ENCODE peak calls at places on chromosomes 16 and 17, in nine cellular contexts. One of them, this sample, is unnamed.

GRCh38 chr16:9138731-9139501 is 47.5 kb downstream of the HAPSTR1 start:
- DNase-seq in HCT116: peak
- DNase-seq in adipocyte: peak
- DNase-seq in trophoblast cell: peak
- DNase-seq in fibroblast of lung: peak
- DNase-seq in mesendoderm: peak
- DNase-seq in GM12878: no peak
- DNase-seq in DND-41: peak
- DNase-seq in astrocyte: no peak
- DNase-seq in this sample: peak

GRCh38 chr16:49638696-49639629 is 216.9 kb downstream of the ZNF423 start:
- DNase-seq in HCT116: no peak
- DNase-seq in adipocyte: peak
- DNase-seq in trophoblast cell: no peak
- DNase-seq in fibroblast of lung: peak
- DNase-seq in mesendoderm: no peak
- DNase-seq in GM12878: no peak
- DNase-seq in DND-41: no peak
- DNase-seq in astrocyte: no peak
- DNase-seq in this sample: no peak

GRCh38 chr17:81394831-81395599 is at the start of gene BAHCC1:
- DNase-seq in HCT116: peak
- DNase-seq in adipocyte: peak
- DNase-seq in trophoblast cell: peak
- DNase-seq in fibroblast of lung: peak
- DNase-seq in mesendoderm: peak
- DNase-seq in GM12878: no peak
- DNase-seq in DND-41: peak
- DNase-seq in astrocyte: peak
- DNase-seq in this sample: peak

GRCh38 chr16:84239910-84240309 is at the start of gene KCNG4:
- DNase-seq in HCT116: no peak
- DNase-seq in adipocyte: no peak
- DNase-seq in trophoblast cell: no peak
- DNase-seq in fibroblast of lung: no peak
- DNase-seq in mesendoderm: no peak
- DNase-seq in GM12878: no peak
- DNase-seq in DND-41: no peak
- DNase-seq in astrocyte: no peak
- DNase-seq in this sample: no peak

GRCh38 chr16:21610766-21611165 is 11.4 kb downstream of the METTL9 start:
- DNase-seq in HCT116: no peak
- DNase-seq in adipocyte: no peak
- DNase-seq in trophoblast cell: no peak
- DNase-seq in fibroblast of lung: no peak
- DNase-seq in mesendoderm: no peak
- DNase-seq in GM12878: no peak
- DNase-seq in DND-41: no peak
- DNase-seq in astrocyte: no peak
- DNase-seq in this sample: no peak

GRCh38 chr16:52492789-52493357 is 54.1 kb downstream of the TOX3 start:
- DNase-seq in HCT116: no peak
- DNase-seq in adipocyte: no peak
- DNase-seq in trophoblast cell: no peak
- DNase-seq in fibroblast of lung: no peak
- DNase-seq in mesendoderm: no peak
- DNase-seq in GM12878: peak
- DNase-seq in DND-41: no peak
- DNase-seq in astrocyte: no peak
- DNase-seq in this sample: peak

GRCh38 chr17:1505586-1505985 is 10.8 kb downstream of the INPP5K start:
- DNase-seq in HCT116: no peak
- DNase-seq in adipocyte: no peak
- DNase-seq in trophoblast cell: no peak
- DNase-seq in fibroblast of lung: no peak
- DNase-seq in mesendoderm: no peak
- DNase-seq in GM12878: no peak
- DNase-seq in DND-41: no peak
- DNase-seq in astrocyte: no peak
- DNase-seq in this sample: no peak

GRCh38 chr17:31820691-31821435 is 38.2 kb downstream of the COPRS start:
- DNase-seq in HCT116: no peak
- DNase-seq in adipocyte: no peak
- DNase-seq in trophoblast cell: no peak
- DNase-seq in fibroblast of lung: no peak
- DNase-seq in mesendoderm: no peak
- DNase-seq in GM12878: no peak
- DNase-seq in DND-41: no peak
- DNase-seq in astrocyte: no peak
- DNase-seq in this sample: no peak

GRCh38 chr17:56305017-56305416 is 151.7 kb downstream of the ANKFN1 start:
- DNase-seq in HCT116: no peak
- DNase-seq in adipocyte: no peak
- DNase-seq in trophoblast cell: no peak
- DNase-seq in fibroblast of lung: no peak
- DNase-seq in mesendoderm: no peak
- DNase-seq in GM12878: no peak
- DNase-seq in DND-41: peak
- DNase-seq in astrocyte: no peak
- DNase-seq in this sample: no peak

GRCh38 chr16:69660166-69660565 is 66.2 kb downstream of the NQO1 start:
- DNase-seq in HCT116: no peak
- DNase-seq in adipocyte: no peak
- DNase-seq in trophoblast cell: no peak
- DNase-seq in fibroblast of lung: no peak
- DNase-seq in mesendoderm: no peak
- DNase-seq in GM12878: no peak
- DNase-seq in DND-41: no peak
- DNase-seq in astrocyte: no peak
- DNase-seq in this sample: no peak

GRCh38 chr17:79027925-79028491 is 4.0 kb downstream of the C1QTNF1 start:
- DNase-seq in HCT116: no peak
- DNase-seq in adipocyte: peak
- DNase-seq in trophoblast cell: no peak
- DNase-seq in fibroblast of lung: peak
- DNase-seq in mesendoderm: no peak
- DNase-seq in GM12878: no peak
- DNase-seq in DND-41: no peak
- DNase-seq in astrocyte: no peak
- DNase-seq in this sample: no peak

GRCh38 chr17:41863074-41863843 is 2.0 kb downstream of the KLHL11 start:
- DNase-seq in HCT116: no peak
- DNase-seq in adipocyte: no peak
- DNase-seq in trophoblast cell: no peak
- DNase-seq in fibroblast of lung: no peak
- DNase-seq in mesendoderm: no peak
- DNase-seq in GM12878: no peak
- DNase-seq in DND-41: peak
- DNase-seq in astrocyte: no peak
- DNase-seq in this sample: no peak

GRCh38 chr16:11011326-11011725 is 67.0 kb downstream of the CLEC16A start:
- DNase-seq in HCT116: no peak
- DNase-seq in adipocyte: no peak
- DNase-seq in trophoblast cell: no peak
- DNase-seq in fibroblast of lung: no peak
- DNase-seq in mesendoderm: no peak
- DNase-seq in GM12878: no peak
- DNase-seq in DND-41: no peak
- DNase-seq in astrocyte: no peak
- DNase-seq in this sample: no peak

GRCh38 chr17:42518046-42518754 is 17.8 kb upstream of the NAGLU start:
- DNase-seq in HCT116: peak
- DNase-seq in adipocyte: peak
- DNase-seq in trophoblast cell: peak
- DNase-seq in fibroblast of lung: peak
- DNase-seq in mesendoderm: no peak
- DNase-seq in GM12878: no peak
- DNase-seq in DND-41: no peak
- DNase-seq in astrocyte: peak
- DNase-seq in this sample: peak

GRCh38 chr16:53518550-53519416 is 15.8 kb upstream of the AKTIP start:
- DNase-seq in HCT116: no peak
- DNase-seq in adipocyte: peak
- DNase-seq in trophoblast cell: no peak
- DNase-seq in fibroblast of lung: no peak
- DNase-seq in mesendoderm: no peak
- DNase-seq in GM12878: peak
- DNase-seq in DND-41: peak
- DNase-seq in astrocyte: peak
- DNase-seq in this sample: peak

GRCh38 chr16:17845031-17845430 is 374.3 kb upstream of the XYLT1 start:
- DNase-seq in HCT116: no peak
- DNase-seq in adipocyte: no peak
- DNase-seq in trophoblast cell: no peak
- DNase-seq in fibroblast of lung: no peak
- DNase-seq in mesendoderm: no peak
- DNase-seq in GM12878: no peak
- DNase-seq in DND-41: no peak
- DNase-seq in astrocyte: no peak
- DNase-seq in this sample: no peak

GRCh38 chr17:13601317-13601775 is 383 bp downstream of the HS3ST3A1 start:
- DNase-seq in HCT116: no peak
- DNase-seq in adipocyte: peak
- DNase-seq in trophoblast cell: no peak
- DNase-seq in fibroblast of lung: peak
- DNase-seq in mesendoderm: no peak
- DNase-seq in GM12878: no peak
- DNase-seq in DND-41: no peak
- DNase-seq in astrocyte: no peak
- DNase-seq in this sample: no peak

GRCh38 chr16:85423186-85423550 is 190.0 kb upstream of the GSE1 start:
- DNase-seq in HCT116: no peak
- DNase-seq in adipocyte: no peak
- DNase-seq in trophoblast cell: no peak
- DNase-seq in fibroblast of lung: no peak
- DNase-seq in mesendoderm: no peak
- DNase-seq in GM12878: no peak
- DNase-seq in DND-41: peak
- DNase-seq in astrocyte: no peak
- DNase-seq in this sample: no peak

GRCh38 chr17:76446449-76447231 is 6.3 kb downstream of the UBE2O start:
- DNase-seq in HCT116: peak
- DNase-seq in adipocyte: peak
- DNase-seq in trophoblast cell: peak
- DNase-seq in fibroblast of lung: peak
- DNase-seq in mesendoderm: peak
- DNase-seq in GM12878: no peak
- DNase-seq in DND-41: no peak
- DNase-seq in astrocyte: peak
- DNase-seq in this sample: no peak

GRCh38 chr17:43645765-43646481 is 15.8 kb downstream of the MEOX1 start:
- DNase-seq in HCT116: no peak
- DNase-seq in adipocyte: peak
- DNase-seq in trophoblast cell: no peak
- DNase-seq in fibroblast of lung: peak
- DNase-seq in mesendoderm: no peak
- DNase-seq in GM12878: no peak
- DNase-seq in DND-41: no peak
- DNase-seq in astrocyte: no peak
- DNase-seq in this sample: peak
- H3K9ac ChIP-seq in HCT116: no peak
- H3K9ac ChIP-seq in adipocyte: peak
- H3K9ac ChIP-seq in trophoblast cell: peak
- H3K9ac ChIP-seq in fibroblast of lung: peak
- H3K9ac ChIP-seq in mesendoderm: peak
- H3K9ac ChIP-seq in GM12878: no peak
- H3K9ac ChIP-seq in DND-41: no peak
- H3K9ac ChIP-seq in astrocyte: peak
- H3K9ac ChIP-seq in this sample: peak

GRCh38 chr17:7215652-7216139 is 3.9 kb downstream of the DLG4 start:
- DNase-seq in HCT116: no peak
- DNase-seq in adipocyte: peak
- DNase-seq in trophoblast cell: no peak
- DNase-seq in fibroblast of lung: no peak
- DNase-seq in mesendoderm: peak
- DNase-seq in GM12878: no peak
- DNase-seq in DND-41: peak
- DNase-seq in astrocyte: no peak
- DNase-seq in this sample: no peak
- H3K9ac ChIP-seq in HCT116: no peak
- H3K9ac ChIP-seq in adipocyte: no peak
- H3K9ac ChIP-seq in trophoblast cell: no peak
- H3K9ac ChIP-seq in fibroblast of lung: no peak
- H3K9ac ChIP-seq in mesendoderm: peak
- H3K9ac ChIP-seq in GM12878: no peak
- H3K9ac ChIP-seq in DND-41: peak
- H3K9ac ChIP-seq in astrocyte: peak
- H3K9ac ChIP-seq in this sample: peak

GRCh38 chr16:24821129-24821528 is 24.6 kb upstream of the SLC5A11 start:
- DNase-seq in HCT116: no peak
- DNase-seq in adipocyte: no peak
- DNase-seq in trophoblast cell: no peak
- DNase-seq in fibroblast of lung: no peak
- DNase-seq in mesendoderm: no peak
- DNase-seq in GM12878: no peak
- DNase-seq in DND-41: no peak
- DNase-seq in astrocyte: no peak
- DNase-seq in this sample: no peak

GRCh38 chr16:24822542-24822941 is 23.2 kb upstream of the SLC5A11 start:
- DNase-seq in HCT116: no peak
- DNase-seq in adipocyte: no peak
- DNase-seq in trophoblast cell: no peak
- DNase-seq in fibroblast of lung: no peak
- DNase-seq in mesendoderm: no peak
- DNase-seq in GM12878: no peak
- DNase-seq in DND-41: no peak
- DNase-seq in astrocyte: no peak
- DNase-seq in this sample: no peak

GRCh38 chr16:24820522-24820921 is 25.2 kb upstream of the SLC5A11 start:
- DNase-seq in HCT116: no peak
- DNase-seq in adipocyte: no peak
- DNase-seq in trophoblast cell: no peak
- DNase-seq in fibroblast of lung: no peak
- DNase-seq in mesendoderm: no peak
- DNase-seq in GM12878: no peak
- DNase-seq in DND-41: no peak
- DNase-seq in astrocyte: no peak
- DNase-seq in this sample: no peak

GRCh38 chr16:24816688-24817087 is 29.1 kb upstream of the SLC5A11 start:
- DNase-seq in HCT116: no peak
- DNase-seq in adipocyte: no peak
- DNase-seq in trophoblast cell: no peak
- DNase-seq in fibroblast of lung: no peak
- DNase-seq in mesendoderm: no peak
- DNase-seq in GM12878: no peak
- DNase-seq in DND-41: no peak
- DNase-seq in astrocyte: no peak
- DNase-seq in this sample: no peak

GRCh38 chr16:24819462-24820040 is 26.2 kb upstream of the SLC5A11 start:
- DNase-seq in HCT116: no peak
- DNase-seq in adipocyte: peak
- DNase-seq in trophoblast cell: no peak
- DNase-seq in fibroblast of lung: peak
- DNase-seq in mesendoderm: no peak
- DNase-seq in GM12878: no peak
- DNase-seq in DND-41: no peak
- DNase-seq in astrocyte: no peak
- DNase-seq in this sample: no peak
- H3K9ac ChIP-seq in HCT116: no peak
- H3K9ac ChIP-seq in adipocyte: peak
- H3K9ac ChIP-seq in trophoblast cell: no peak
- H3K9ac ChIP-seq in fibroblast of lung: no peak
- H3K9ac ChIP-seq in mesendoderm: no peak
- H3K9ac ChIP-seq in GM12878: no peak
- H3K9ac ChIP-seq in DND-41: no peak
- H3K9ac ChIP-seq in astrocyte: no peak
- H3K9ac ChIP-seq in this sample: no peak

GRCh38 chr16:89958068-89958467 is 9.5 kb downstream of the DEF8 start:
- DNase-seq in HCT116: peak
- DNase-seq in adipocyte: no peak
- DNase-seq in trophoblast cell: no peak
- DNase-seq in fibroblast of lung: peak
- DNase-seq in mesendoderm: peak
- DNase-seq in GM12878: no peak
- DNase-seq in DND-41: peak
- DNase-seq in astrocyte: no peak
- DNase-seq in this sample: no peak
- H3K9ac ChIP-seq in HCT116: no peak
- H3K9ac ChIP-seq in adipocyte: no peak
- H3K9ac ChIP-seq in trophoblast cell: no peak
- H3K9ac ChIP-seq in fibroblast of lung: no peak
- H3K9ac ChIP-seq in mesendoderm: no peak
- H3K9ac ChIP-seq in GM12878: no peak
- H3K9ac ChIP-seq in DND-41: no peak
- H3K9ac ChIP-seq in astrocyte: no peak
- H3K9ac ChIP-seq in this sample: no peak

This sample was measured in colonic mucosa.